ENCODE peak calls at places on chromosomes 3 and 15, in five cellular contexts. T, K, S, Q and C are unnamed samples.

GRCh38 chr3:38150780-38151528 is 12.5 kb downstream of the MYD88 start:
- DNase-seq in T (no peak), Q (no peak), K (no peak), S (no peak), C (no peak)

GRCh38 chr3:45165497-45166282 is 19.5 kb upstream of the CDCP1 start:
- DNase-seq in Q (no peak), T (no peak), S (no peak), K (no peak), C (no peak)

GRCh38 chr3:39803956-39804355 is 5.5 kb upstream of the MYRIP start:
- DNase-seq in S (no peak), Q (no peak), T (no peak), K (no peak), C (no peak)

GRCh38 chr15:66085128-66085527 is 168.4 kb downstream of the MEGF11 start:
- DNase-seq in S (no peak), K (no peak), T (no peak), Q (no peak), C (no peak)

GRCh38 chr3:158808697-158809096 is 6.8 kb downstream of the MFSD1 start:
- DNase-seq in K (no peak), S (no peak), T (no peak), Q (peak; percentile 70), C (no peak)

GRCh38 chr3:184242297-184242685 is 6.5 kb downstream of the ALG3 start:
- DNase-seq in K (no peak), T (no peak), Q (no peak), S (no peak), C (no peak)

GRCh38 chr3:115359507-115359906 is 212.4 kb upstream of the ZBTB20 start:
- DNase-seq in K (no peak), S (no peak), T (no peak), Q (no peak), C (peak; percentile 8)

GRCh38 chr3:126537730-126538281 is 13.9 kb downstream of the CHST13 start:
- DNase-seq in K (peak; percentile 64), T (peak; percentile 6), Q (peak; percentile 33), S (no peak), C (no peak)

GRCh38 chr15:82640672-82641071 is 6.5 kb downstream of the CPEB1 start:
- DNase-seq in S (no peak), Q (no peak), K (no peak), T (no peak), C (no peak)

GRCh38 chr3:166818464-166818863 is 561.6 kb downstream of the ZBBX start:
- DNase-seq in K (no peak), Q (no peak), T (no peak), S (no peak), C (no peak)

GRCh38 chr3:23959147-23959900 is 14.2 kb downstream of the NR1D2 start:
- DNase-seq in T (no peak), Q (no peak), K (no peak), S (peak; percentile 82), C (no peak)

GRCh38 chr15:42549782-42550392 is 1.2 kb downstream of the HAUS2 start:
- DNase-seq in Q (no peak), T (no peak), K (no peak), S (no peak), C (no peak)

GRCh38 chr3:86914651-86915050 is 76.3 kb downstream of the VGLL3 start:
- DNase-seq in S (no peak), K (no peak), Q (no peak), T (no peak), C (no peak)
- TF ChIP-seq CTCF in S (no peak), K (no peak), Q (no peak), T (no peak), C (no peak)

DNA sequence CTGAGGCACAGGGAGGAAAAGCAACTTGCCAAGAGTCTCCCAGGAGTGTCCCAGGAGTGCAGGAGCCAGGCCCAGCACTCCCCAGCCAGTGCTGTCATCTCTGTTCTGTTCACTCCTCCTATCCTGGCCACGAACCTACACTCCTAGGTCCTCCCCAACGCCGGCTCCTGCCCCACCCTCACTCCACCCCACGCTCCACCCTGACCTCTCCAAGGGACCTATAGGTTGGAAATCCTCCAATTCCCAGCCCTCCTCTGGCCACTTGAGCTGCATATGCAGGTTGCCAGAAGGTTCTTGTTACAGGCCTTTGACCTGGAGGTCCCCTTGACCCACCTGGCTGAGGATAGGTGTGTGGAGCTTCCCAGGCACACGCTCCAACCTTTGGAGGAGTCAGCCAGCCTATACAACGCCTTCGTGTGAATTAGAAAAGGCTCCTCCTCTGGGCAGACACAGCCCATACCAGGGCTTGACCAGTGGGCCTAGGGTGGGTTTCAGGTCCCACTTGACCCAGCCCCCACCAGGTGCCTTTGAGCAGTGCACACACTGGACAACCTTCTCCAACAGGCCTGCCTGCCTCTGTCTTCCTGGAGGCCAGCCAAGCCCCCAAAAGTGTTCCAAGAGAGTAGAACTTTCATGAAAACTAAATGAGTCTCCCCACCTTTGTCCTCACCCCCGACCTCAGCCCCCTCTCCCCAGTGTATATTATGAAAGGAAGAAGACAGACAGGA is 167.2 kb upstream of the TLE3 start:
- DNase-seq in S (no peak), Q (no peak), T (no peak), K (no peak), C (no peak)
- TF ChIP-seq CTCF in S (no peak), Q (peak; percentile 4), T (no peak), K (no peak), C (no peak)

DNA sequence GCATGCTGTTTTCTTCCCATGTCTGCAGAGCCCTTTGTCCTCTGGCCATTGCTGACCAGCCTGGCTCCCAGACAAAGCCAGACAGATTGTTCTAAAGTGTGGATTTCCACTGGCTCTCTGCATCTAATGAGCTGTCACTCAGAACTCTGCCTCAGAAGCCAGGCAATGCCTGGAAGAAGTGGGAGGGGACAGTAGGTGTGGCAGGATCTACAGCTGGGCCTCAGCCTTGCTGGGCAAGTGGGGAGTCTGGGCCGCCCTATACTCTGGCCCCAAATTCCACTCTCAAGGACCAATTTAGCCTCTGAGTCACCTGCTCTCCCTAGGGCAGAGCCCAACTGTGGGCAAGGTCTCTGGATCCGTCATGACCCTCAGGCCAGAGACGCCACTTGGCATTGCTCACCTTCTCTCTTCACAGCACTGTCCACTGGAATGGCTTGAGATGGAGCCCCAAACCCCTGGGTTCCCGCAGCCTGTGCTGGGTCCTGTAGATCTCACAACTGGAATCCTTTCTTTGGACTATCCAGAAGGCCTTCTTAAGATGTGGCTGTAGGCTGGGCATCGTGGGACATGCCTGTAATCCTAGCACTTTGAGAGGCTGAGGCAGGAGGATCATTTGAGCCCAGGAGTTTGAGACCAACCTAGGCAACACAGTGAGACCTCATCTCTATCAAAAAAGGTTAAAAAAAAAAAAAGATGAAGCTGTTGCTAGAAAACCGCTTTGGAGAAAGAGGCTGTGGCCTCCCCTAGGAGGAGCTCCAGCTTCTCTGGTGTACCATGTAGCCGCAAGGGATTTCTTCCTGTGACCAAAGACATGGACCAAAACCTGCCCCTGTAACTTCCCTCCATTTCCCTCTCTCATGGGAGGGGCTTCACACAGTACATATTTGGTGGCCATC is 23.6 kb upstream of the BUB1B start:
- DNase-seq in S (no peak), T (no peak), Q (no peak), K (no peak), C (no peak)
- TF ChIP-seq CTCF in S (no peak), T (no peak), Q (no peak), K (no peak), C (no peak)

GRCh38 chr15:67465196-67465952 is 55.6 kb upstream of the C15orf61 start:
- DNase-seq in K (no peak), Q (no peak), S (no peak), T (no peak), C (no peak)

GRCh38 chr15:67472957-67473356 is 48.0 kb upstream of the C15orf61 start:
- DNase-seq in K (no peak), S (no peak), Q (no peak), T (no peak), C (no peak)

GRCh38 chr15:67474405-67475080 is 46.4 kb upstream of the C15orf61 start:
- DNase-seq in S (no peak), T (no peak), Q (no peak), K (no peak), C (no peak)

GRCh38 chr15:67468431-67468830 is 52.5 kb upstream of the C15orf61 start:
- DNase-seq in Q (no peak), T (no peak), S (no peak), K (no peak), C (no peak)

DNA sequence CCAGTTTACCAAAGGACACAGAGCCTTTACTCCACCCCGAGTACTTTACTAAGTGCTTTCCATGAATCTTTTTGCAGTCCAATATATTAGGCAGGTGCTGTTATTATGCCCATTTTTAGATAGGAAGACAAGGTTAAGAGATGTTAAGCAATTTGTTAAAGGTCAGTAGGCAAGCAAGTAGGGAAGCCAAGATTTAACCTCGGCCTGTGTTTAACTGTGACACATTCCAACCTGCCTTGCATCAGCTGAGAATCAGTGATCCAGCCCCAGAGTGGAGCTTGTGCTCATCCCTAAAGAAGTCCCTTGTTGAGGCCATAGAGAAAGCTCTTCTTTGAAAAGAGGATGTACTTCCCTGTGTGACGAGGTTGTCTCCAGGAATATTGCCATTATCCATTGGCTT is 51.3 kb upstream of the C15orf61 start:
- DNase-seq in K (no peak), S (no peak), T (no peak), Q (no peak), C (no peak)
- TF ChIP-seq CTCF in K (no peak), S (no peak), T (no peak), Q (no peak), C (no peak)

GRCh38 chr3:189053327-189053726 is 118.4 kb upstream of the TPRG1 start:
- DNase-seq in S (no peak), K (no peak), T (no peak), Q (no peak), C (no peak)

GRCh38 chr3:189049458-189050231 is 122.1 kb upstream of the TPRG1 start:
- DNase-seq in K (no peak), T (no peak), Q (no peak), S (no peak), C (no peak)
- TF ChIP-seq CTCF in K (no peak), T (no peak), Q (no peak), S (no peak), C (peak; percentile 22)

DNA sequence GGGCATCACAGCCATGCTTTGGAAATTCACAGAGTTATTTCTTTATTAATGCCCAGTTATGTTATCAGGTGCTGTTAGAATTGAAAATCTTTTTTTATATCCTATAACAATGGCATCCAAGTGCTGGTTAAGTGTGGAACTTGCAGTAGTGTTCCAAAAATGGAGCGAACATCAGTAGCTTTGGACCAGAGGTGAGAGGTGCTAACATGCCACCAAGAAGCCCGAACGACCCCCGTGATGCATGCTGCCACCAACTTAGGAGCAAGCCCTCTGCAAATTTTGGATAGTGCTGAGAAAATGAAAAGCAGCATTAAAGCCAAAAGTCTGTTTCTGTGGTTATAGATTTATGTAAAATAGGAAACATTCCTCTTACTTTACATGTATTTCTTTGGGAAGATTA is 24.8 kb downstream of the RBP1 start:
- DNase-seq in T (no peak), K (no peak), Q (no peak), S (no peak), C (no peak)
- TF ChIP-seq CTCF in T (no peak), K (no peak), Q (no peak), S (no peak), C (no peak)

GRCh38 chr15:60137711-60138396 is 133.7 kb downstream of the FOXB1 start:
- DNase-seq in Q (no peak), K (no peak), S (no peak), T (no peak), C (no peak)

GRCh38 chr15:60135961-60136360 is 131.8 kb downstream of the FOXB1 start:
- DNase-seq in T (no peak), K (no peak), S (no peak), Q (no peak), C (no peak)

GRCh38 chr15:60130811-60131210 is 126.7 kb downstream of the FOXB1 start:
- DNase-seq in T (no peak), S (no peak), K (no peak), Q (no peak), C (no peak)

GRCh38 chr15:60138397-60138968 is 134.4 kb downstream of the FOXB1 start:
- DNase-seq in K (no peak), S (no peak), T (no peak), Q (no peak), C (no peak)

GRCh38 chr15:60134609-60135008 is 130.5 kb downstream of the FOXB1 start:
- DNase-seq in Q (no peak), T (no peak), K (no peak), S (peak; percentile 25), C (no peak)
- TF ChIP-seq CTCF in Q (no peak), T (no peak), K (no peak), S (peak; percentile 38), C (no peak)